ENCODE peak calls at places on chromosomes 1 and 21, in four cellular contexts. One of them, this sample, is unnamed.

GRCh38 chr1:34359411-34359810 is 182.7 kb downstream of the C1orf94 start:
- DNase-seq in GM12878: no peak
- DNase-seq in HepG2: no peak
- DNase-seq in K562: no peak
- DNase-seq in this sample: no peak

GRCh38 chr1:26538480-26539412 is 9.2 kb downstream of the RPS6KA1 start:
- DNase-seq in GM12878: no peak
- DNase-seq in HepG2: peak; percentile 41
- DNase-seq in K562: peak; percentile 80
- DNase-seq in this sample: peak; percentile 69

GRCh38 chr1:208640295-208640694 is 396.1 kb upstream of the PLXNA2 start:
- DNase-seq in GM12878: no peak
- DNase-seq in HepG2: no peak
- DNase-seq in K562: no peak
- DNase-seq in this sample: no peak

GRCh38 chr1:118158918-118159317 is 26.1 kb downstream of the SPAG17 start:
- DNase-seq in GM12878: no peak
- DNase-seq in HepG2: no peak
- DNase-seq in K562: no peak
- DNase-seq in this sample: no peak

GRCh38 chr1:222105393-222105737 is 363.5 kb upstream of the DUSP10 start:
- DNase-seq in GM12878: no peak
- DNase-seq in HepG2: peak; percentile 22
- DNase-seq in K562: no peak
- DNase-seq in this sample: no peak

GRCh38 chr1:13764533-13764932 is 64.5 kb downstream of the PRDM2 start:
- DNase-seq in GM12878: no peak
- DNase-seq in HepG2: no peak
- DNase-seq in K562: no peak
- DNase-seq in this sample: no peak

GRCh38 chr1:26237230-26237966 is 3.4 kb downstream of the CEP85 start:
- DNase-seq in GM12878: no peak
- DNase-seq in HepG2: no peak
- DNase-seq in K562: peak; percentile 72
- DNase-seq in this sample: no peak

GRCh38 chr1:85580046-85580411 is 532 bp upstream of the CCN1 start:
- DNase-seq in GM12878: no peak
- DNase-seq in HepG2: peak; percentile 76
- DNase-seq in K562: no peak
- DNase-seq in this sample: peak; percentile 23

GRCh38 chr1:231500666-231501065 is 27.8 kb upstream of the TSNAX start:
- DNase-seq in GM12878: no peak
- DNase-seq in HepG2: no peak
- DNase-seq in K562: no peak
- DNase-seq in this sample: no peak

GRCh38 chr1:230149751-230150584 is 82.9 kb downstream of the GALNT2 start:
- DNase-seq in GM12878: peak; percentile 60
- DNase-seq in HepG2: no peak
- DNase-seq in K562: peak; percentile 71
- DNase-seq in this sample: no peak

GRCh38 chr1:94552071-94552586 is 10.6 kb upstream of the F3 start:
- DNase-seq in GM12878: no peak
- DNase-seq in HepG2: peak; percentile 73
- DNase-seq in K562: no peak
- DNase-seq in this sample: no peak

GRCh38 chr1:15106608-15107007 is 46.9 kb upstream of the TMEM51 start:
- DNase-seq in GM12878: no peak
- DNase-seq in HepG2: no peak
- DNase-seq in K562: peak; percentile 68
- DNase-seq in this sample: no peak

GRCh38 chr1:38889589-38889988 is 8.2 kb upstream of the GJA9 start:
- DNase-seq in GM12878: no peak
- DNase-seq in HepG2: no peak
- DNase-seq in K562: no peak
- DNase-seq in this sample: no peak

GRCh38 chr1:221669441-221669840 is 72.4 kb downstream of the DUSP10 start:
- DNase-seq in GM12878: no peak
- DNase-seq in HepG2: no peak
- DNase-seq in K562: no peak
- DNase-seq in this sample: no peak

GRCh38 chr1:9787702-9788101 is 36.1 kb downstream of the CLSTN1 start:
- DNase-seq in GM12878: peak; percentile 70
- DNase-seq in HepG2: no peak
- DNase-seq in K562: no peak
- DNase-seq in this sample: no peak

GRCh38 chr21:31351973-31352372 is 7.9 kb upstream of the TIAM1 start:
- DNase-seq in GM12878: no peak
- DNase-seq in HepG2: no peak
- DNase-seq in K562: no peak
- DNase-seq in this sample: no peak

GRCh38 chr1:244820131-244820530 is 15.3 kb upstream of the COX20 start:
- DNase-seq in GM12878: no peak
- DNase-seq in HepG2: no peak
- DNase-seq in K562: no peak
- DNase-seq in this sample: no peak

GRCh38 chr1:14476170-14476955 is 122.1 kb upstream of the KAZN start:
- DNase-seq in GM12878: no peak
- DNase-seq in HepG2: no peak
- DNase-seq in K562: no peak
- DNase-seq in this sample: no peak

GRCh38 chr1:40451238-40451585 is 936 bp downstream of the ZFP69B start:
- DNase-seq in GM12878: no peak
- DNase-seq in HepG2: no peak
- DNase-seq in K562: no peak
- DNase-seq in this sample: no peak

GRCh38 chr1:61641578-61642336 is 83.2 kb downstream of the TM2D1 start:
- DNase-seq in GM12878: no peak
- DNase-seq in HepG2: peak; percentile 20
- DNase-seq in K562: peak; percentile 79
- DNase-seq in this sample: peak; percentile 47

GRCh38 chr1:200226969-200227303 is 182.9 kb downstream of the ZNF281 start:
- DNase-seq in GM12878: no peak
- DNase-seq in HepG2: no peak
- DNase-seq in K562: no peak
- DNase-seq in this sample: no peak

GRCh38 chr1:209873067-209873810 is 45.5 kb downstream of the UTP25 start:
- DNase-seq in GM12878: no peak
- DNase-seq in HepG2: no peak
- DNase-seq in K562: no peak
- DNase-seq in this sample: no peak

GRCh38 chr1:12197483-12197880 is 30.7 kb downstream of the TNFRSF1B start:
- DNase-seq in GM12878: no peak
- DNase-seq in HepG2: no peak
- DNase-seq in K562: no peak
- DNase-seq in this sample: no peak

GRCh38 chr1:182625716-182626504 is 21.7 kb upstream of the RGS16 start:
- DNase-seq in GM12878: no peak
- DNase-seq in HepG2: no peak
- DNase-seq in K562: no peak
- DNase-seq in this sample: no peak

GRCh38 chr1:1946540-1946939 is 27.5 kb upstream of the TMEM52 start:
- DNase-seq in GM12878: no peak
- DNase-seq in HepG2: no peak
- DNase-seq in K562: no peak
- DNase-seq in this sample: no peak

GRCh38 chr1:160418483-160418882 is 18.1 kb downstream of the VANGL2 start:
- DNase-seq in GM12878: no peak
- DNase-seq in HepG2: no peak
- DNase-seq in K562: no peak
- DNase-seq in this sample: no peak

GRCh38 chr1:160415696-160416298 is 15.4 kb downstream of the VANGL2 start:
- DNase-seq in GM12878: no peak
- DNase-seq in HepG2: no peak
- DNase-seq in K562: no peak
- DNase-seq in this sample: no peak

GRCh38 chr1:160414836-160415235 is 14.5 kb downstream of the VANGL2 start:
- DNase-seq in GM12878: no peak
- DNase-seq in HepG2: no peak
- DNase-seq in K562: no peak
- DNase-seq in this sample: no peak

GRCh38 chr1:160413716-160414115 is 13.4 kb downstream of the VANGL2 start:
- DNase-seq in GM12878: no peak
- DNase-seq in HepG2: no peak
- DNase-seq in K562: no peak
- DNase-seq in this sample: no peak

GRCh38 chr1:160416369-160416768 is 16.0 kb downstream of the VANGL2 start:
- DNase-seq in GM12878: no peak
- DNase-seq in HepG2: peak; percentile 22
- DNase-seq in K562: peak; percentile 40
- DNase-seq in this sample: peak; percentile 74
- TF ChIP-seq EP300 in GM12878: no peak
- TF ChIP-seq EP300 in HepG2: no peak
- TF ChIP-seq EP300 in K562: no peak
- TF ChIP-seq EP300 in this sample: no peak

GRCh38 chr1:219945795-219946194 is 17.4 kb upstream of the SLC30A10 start:
- DNase-seq in GM12878: no peak
- DNase-seq in HepG2: no peak
- DNase-seq in K562: no peak
- DNase-seq in this sample: no peak

GRCh38 chr1:219941179-219942118 is 13.1 kb upstream of the SLC30A10 start:
- DNase-seq in GM12878: no peak
- DNase-seq in HepG2: no peak
- DNase-seq in K562: no peak
- DNase-seq in this sample: no peak

GRCh38 chr1:219938706-219939105 is 10.3 kb upstream of the SLC30A10 start:
- DNase-seq in GM12878: no peak
- DNase-seq in HepG2: no peak
- DNase-seq in K562: peak; percentile 68
- DNase-seq in this sample: no peak

GRCh38 chr1:219940707-219941106 is 12.3 kb upstream of the SLC30A10 start:
- DNase-seq in GM12878: no peak
- DNase-seq in HepG2: no peak
- DNase-seq in K562: no peak
- DNase-seq in this sample: no peak
- TF ChIP-seq MXI1 in GM12878: no peak
- TF ChIP-seq MXI1 in HepG2: no peak
- TF ChIP-seq MXI1 in K562: no peak
- TF ChIP-seq MXI1 in this sample: no peak

DNA sequence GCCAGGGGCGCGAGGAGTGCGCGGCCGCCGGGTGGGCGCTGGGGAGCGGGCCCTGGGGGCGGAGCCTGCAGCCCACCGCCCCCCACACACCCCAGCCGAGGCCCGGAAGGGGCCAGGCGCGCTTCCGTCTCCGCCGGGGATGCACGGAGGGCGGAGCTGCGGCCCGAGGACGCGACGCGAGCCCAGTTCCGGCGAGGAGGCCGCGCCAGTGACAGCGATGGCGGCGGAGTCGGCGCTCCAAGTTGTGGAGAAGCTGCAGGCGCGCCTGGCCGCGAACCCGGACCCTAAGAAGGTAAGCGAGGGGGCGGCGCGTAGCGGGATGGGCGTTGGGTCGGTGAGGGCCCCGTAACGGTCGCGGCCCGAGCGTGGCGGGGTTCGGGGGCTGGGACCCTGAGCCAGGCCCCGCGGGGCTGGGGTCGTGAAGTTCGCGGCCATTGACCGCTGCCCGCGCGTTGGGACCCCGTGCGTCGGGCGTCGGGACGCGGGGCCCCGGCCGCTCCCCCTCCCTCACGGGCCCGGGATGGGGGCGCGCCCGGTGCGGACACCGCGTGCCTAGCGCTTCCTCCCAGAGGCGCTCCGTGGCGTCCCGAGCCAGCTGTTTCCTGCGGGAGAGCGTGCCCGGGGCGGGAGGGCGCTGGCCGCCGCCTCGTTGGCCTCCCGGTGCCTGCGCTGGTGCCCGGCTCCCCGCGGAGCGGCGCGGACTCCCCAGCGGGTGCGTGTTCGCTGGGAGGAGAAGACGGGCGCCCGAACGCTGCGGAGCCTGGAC is at the start of gene ELOA:
- DNase-seq in GM12878: no peak
- DNase-seq in HepG2: peak; percentile 35
- DNase-seq in K562: peak; percentile 89
- DNase-seq in this sample: peak; percentile 99
- TF ChIP-seq EP300 in GM12878: no peak
- TF ChIP-seq EP300 in HepG2: no peak
- TF ChIP-seq EP300 in K562: no peak
- TF ChIP-seq EP300 in this sample: no peak

DNA sequence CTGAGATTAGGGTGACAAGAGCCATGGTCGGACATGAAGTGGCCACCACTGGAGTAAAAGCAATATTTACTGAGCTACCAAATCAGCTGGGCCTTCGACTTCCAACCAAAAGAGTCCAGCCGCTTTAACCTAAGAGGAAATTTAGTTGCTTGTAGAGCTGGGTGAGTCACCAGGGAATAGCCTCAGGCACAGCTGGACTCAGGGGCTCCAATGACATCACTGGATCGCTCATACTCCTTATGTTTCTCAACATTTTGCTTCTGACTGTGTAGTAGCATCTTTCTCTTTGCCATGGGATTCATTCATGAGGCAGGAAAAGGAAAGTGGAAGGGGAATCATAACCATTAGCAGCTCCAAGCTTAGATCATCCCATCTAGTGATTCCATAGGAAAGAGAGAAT is 664.4 kb downstream of the MATN1 start:
- DNase-seq in GM12878: no peak
- DNase-seq in HepG2: no peak
- DNase-seq in K562: no peak
- DNase-seq in this sample: no peak
- TF ChIP-seq MXI1 in GM12878: no peak
- TF ChIP-seq MXI1 in HepG2: no peak
- TF ChIP-seq MXI1 in K562: no peak
- TF ChIP-seq MXI1 in this sample: no peak

GRCh38 chr1:226638608-226639007 is 90.0 kb downstream of the STUM start:
- DNase-seq in GM12878: no peak
- DNase-seq in HepG2: no peak
- DNase-seq in K562: no peak
- DNase-seq in this sample: no peak
- TF ChIP-seq EP300 in GM12878: no peak
- TF ChIP-seq EP300 in HepG2: no peak
- TF ChIP-seq EP300 in K562: no peak
- TF ChIP-seq EP300 in this sample: no peak

GRCh38 chr1:82162526-82163420 is 362.0 kb downstream of the ADGRL2 start:
- DNase-seq in GM12878: no peak
- DNase-seq in HepG2: no peak
- DNase-seq in K562: no peak
- DNase-seq in this sample: no peak

GRCh38 chr1:82165304-82165703 is 364.6 kb downstream of the ADGRL2 start:
- DNase-seq in GM12878: no peak
- DNase-seq in HepG2: no peak
- DNase-seq in K562: no peak
- DNase-seq in this sample: no peak

GRCh38 chr1:82160903-82161302 is 360.2 kb downstream of the ADGRL2 start:
- DNase-seq in GM12878: no peak
- DNase-seq in HepG2: no peak
- DNase-seq in K562: no peak
- DNase-seq in this sample: no peak

GRCh38 chr1:82160036-82160435 is 359.3 kb downstream of the ADGRL2 start:
- DNase-seq in GM12878: no peak
- DNase-seq in HepG2: no peak
- DNase-seq in K562: no peak
- DNase-seq in this sample: no peak

GRCh38 chr1:82161651-82162238 is 361.0 kb downstream of the ADGRL2 start:
- DNase-seq in GM12878: no peak
- DNase-seq in HepG2: no peak
- DNase-seq in K562: no peak
- DNase-seq in this sample: no peak
- TF ChIP-seq MXI1 in GM12878: no peak
- TF ChIP-seq MXI1 in HepG2: no peak
- TF ChIP-seq MXI1 in K562: no peak
- TF ChIP-seq MXI1 in this sample: no peak

GRCh38 chr1:96865731-96866684 is 144.4 kb downstream of the PTBP2 start:
- DNase-seq in GM12878: no peak
- DNase-seq in HepG2: no peak
- DNase-seq in K562: no peak
- DNase-seq in this sample: no peak
- TF ChIP-seq EP300 in GM12878: no peak
- TF ChIP-seq EP300 in HepG2: no peak
- TF ChIP-seq EP300 in K562: no peak
- TF ChIP-seq EP300 in this sample: no peak

This sample was measured in SK-N-SH.